ENCODE peak calls at places on chromosome 11, in four cellular contexts. One of them, this sample, is unnamed.

GRCh38 chr11:130088217-130088616 is 18.5 kb downstream of the APLP2 start:
- DNase-seq in A549: no peak
- DNase-seq in fibroblast of lung: no peak
- DNase-seq in cardiac muscle cell: no peak
- DNase-seq in this sample: no peak

GRCh38 chr11:16921019-16921418 is 93.2 kb downstream of the PLEKHA7 start:
- DNase-seq in cardiac muscle cell: no peak
- DNase-seq in A549: no peak
- DNase-seq in fibroblast of lung: no peak
- DNase-seq in this sample: no peak

GRCh38 chr11:26741036-26741435 is 19.2 kb upstream of the SLC5A12 start:
- DNase-seq in fibroblast of lung: peak; percentile 55
- DNase-seq in cardiac muscle cell: no peak
- DNase-seq in A549: no peak
- DNase-seq in this sample: no peak

GRCh38 chr11:11708256-11708655 is 86.5 kb upstream of the GALNT18 start:
- DNase-seq in fibroblast of lung: no peak
- DNase-seq in cardiac muscle cell: no peak
- DNase-seq in A549: no peak
- DNase-seq in this sample: no peak

GRCh38 chr11:95143106-95143681 is 53.5 kb downstream of the ENDOD1 start:
- DNase-seq in fibroblast of lung: no peak
- DNase-seq in A549: no peak
- DNase-seq in cardiac muscle cell: no peak
- DNase-seq in this sample: no peak

GRCh38 chr11:67996622-67997459 is 7.1 kb downstream of the UNC93B1 start:
- DNase-seq in fibroblast of lung: peak; percentile 46
- DNase-seq in A549: no peak
- DNase-seq in cardiac muscle cell: peak; percentile 75
- DNase-seq in this sample: no peak

GRCh38 chr11:35629914-35630313 is 11.7 kb downstream of the FJX1 start:
- DNase-seq in A549: peak; percentile 59
- DNase-seq in fibroblast of lung: peak; percentile 98
- DNase-seq in cardiac muscle cell: no peak
- DNase-seq in this sample: no peak

GRCh38 chr11:100887659-100888058 is 200.6 kb downstream of the ARHGAP42 start:
- DNase-seq in A549: no peak
- DNase-seq in cardiac muscle cell: no peak
- DNase-seq in fibroblast of lung: no peak
- DNase-seq in this sample: no peak

GRCh38 chr11:35344990-35345655 is 74.2 kb downstream of the SLC1A2 start:
- DNase-seq in cardiac muscle cell: no peak
- DNase-seq in fibroblast of lung: peak; percentile 43
- DNase-seq in A549: no peak
- DNase-seq in this sample: no peak

GRCh38 chr11:130314184-130314748 is 451 bp downstream of the ZBTB44 start:
- DNase-seq in A549: peak; percentile 29
- DNase-seq in fibroblast of lung: peak; percentile 29
- DNase-seq in cardiac muscle cell: peak; percentile 68
- DNase-seq in this sample: no peak

GRCh38 chr11:30653606-30654005 is 67.5 kb upstream of the MPPED2 start:
- DNase-seq in fibroblast of lung: peak; percentile 3
- DNase-seq in A549: no peak
- DNase-seq in cardiac muscle cell: no peak
- DNase-seq in this sample: no peak

GRCh38 chr11:79377399-79377798 is 63.4 kb downstream of the TENM4 start:
- DNase-seq in A549: no peak
- DNase-seq in fibroblast of lung: no peak
- DNase-seq in cardiac muscle cell: no peak
- DNase-seq in this sample: no peak

GRCh38 chr11:82960779-82961143 is 59.2 kb downstream of the DDIAS start:
- DNase-seq in A549: no peak
- DNase-seq in cardiac muscle cell: peak; percentile 10
- DNase-seq in fibroblast of lung: no peak
- DNase-seq in this sample: no peak

GRCh38 chr11:90753546-90753945 is 530.7 kb upstream of the CHORDC1 start:
- DNase-seq in A549: no peak
- DNase-seq in cardiac muscle cell: no peak
- DNase-seq in fibroblast of lung: no peak
- DNase-seq in this sample: no peak

GRCh38 chr11:76163289-76163880 is 42.9 kb downstream of the WNT11 start:
- DNase-seq in fibroblast of lung: no peak
- DNase-seq in cardiac muscle cell: no peak
- DNase-seq in A549: no peak
- DNase-seq in this sample: no peak

GRCh38 chr11:16960250-16960649 is 54.0 kb downstream of the PLEKHA7 start:
- DNase-seq in cardiac muscle cell: no peak
- DNase-seq in A549: no peak
- DNase-seq in fibroblast of lung: no peak
- DNase-seq in this sample: no peak

GRCh38 chr11:26150046-26150445 is 181.9 kb upstream of the ANO3 start:
- DNase-seq in cardiac muscle cell: no peak
- DNase-seq in fibroblast of lung: no peak
- DNase-seq in A549: no peak
- DNase-seq in this sample: no peak

GRCh38 chr11:110376711-110377324 is 52.9 kb upstream of the FDX1 start:
- DNase-seq in A549: peak; percentile 65
- DNase-seq in fibroblast of lung: peak; percentile 88
- DNase-seq in cardiac muscle cell: peak; percentile 94
- DNase-seq in this sample: peak; percentile 27

GRCh38 chr11:77147668-77148321 is 19.7 kb downstream of the MYO7A start:
- DNase-seq in A549: no peak
- DNase-seq in cardiac muscle cell: peak; percentile 24
- DNase-seq in fibroblast of lung: peak; percentile 28
- DNase-seq in this sample: peak; percentile 88

GRCh38 chr11:128697645-128698174 is 3.8 kb downstream of the FLI1 start:
- DNase-seq in cardiac muscle cell: no peak
- DNase-seq in fibroblast of lung: no peak
- DNase-seq in A549: no peak
- DNase-seq in this sample: no peak

GRCh38 chr11:128694618-128695481 is 978 bp downstream of the FLI1 start:
- DNase-seq in fibroblast of lung: peak; percentile 17
- DNase-seq in cardiac muscle cell: peak; percentile 13
- DNase-seq in A549: no peak
- DNase-seq in this sample: no peak

GRCh38 chr11:128696930-128697329 is 3.1 kb downstream of the FLI1 start:
- DNase-seq in A549: no peak
- DNase-seq in fibroblast of lung: no peak
- DNase-seq in cardiac muscle cell: no peak
- DNase-seq in this sample: no peak

GRCh38 chr11:128692750-128693578 is 908 bp upstream of the FLI1 start:
- DNase-seq in A549: no peak
- DNase-seq in cardiac muscle cell: no peak
- DNase-seq in fibroblast of lung: peak; percentile 37
- DNase-seq in this sample: no peak

DNA sequence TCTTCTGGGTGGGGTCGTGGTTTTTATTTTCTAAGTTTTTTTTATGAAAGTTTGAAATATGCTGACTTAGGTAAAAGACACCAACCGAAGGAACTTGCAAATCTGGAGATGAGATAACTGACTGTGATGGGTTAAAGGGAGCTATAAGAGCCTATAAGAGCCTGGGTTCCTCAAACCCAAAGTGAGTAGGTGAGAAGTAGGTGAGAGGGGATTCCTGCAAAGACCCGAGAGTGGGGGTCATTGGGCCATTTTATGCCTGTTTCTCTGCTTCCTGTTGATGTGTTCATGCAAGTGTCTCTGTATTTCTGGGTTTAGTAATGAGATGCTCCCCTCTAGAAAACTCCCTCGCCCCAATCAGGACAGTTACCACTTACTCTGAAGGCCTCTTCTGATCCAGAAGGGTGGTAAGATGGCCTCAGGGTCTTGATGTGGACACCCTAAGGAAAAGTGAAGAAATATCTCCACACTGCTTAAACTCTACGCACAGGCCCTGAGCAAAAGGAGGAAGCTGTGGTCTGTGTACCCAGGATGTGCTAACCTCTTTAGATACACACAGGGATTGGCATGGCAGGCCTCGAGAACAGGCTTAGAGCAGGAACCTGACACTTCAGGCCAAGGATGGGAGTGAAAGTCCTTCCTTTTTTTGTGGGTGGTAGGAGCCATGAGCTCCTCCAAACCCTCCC is 1.8 kb downstream of the FLI1 start:
- DNase-seq in cardiac muscle cell: no peak
- DNase-seq in fibroblast of lung: no peak
- DNase-seq in A549: no peak
- DNase-seq in this sample: peak; percentile 86
- H3K4me3 ChIP-seq in cardiac muscle cell: peak overlapping the region; percentile 24
- H3K4me3 ChIP-seq in fibroblast of lung: no peak overlapping the region
- H3K4me3 ChIP-seq in A549: no peak overlapping the region
- H3K4me3 ChIP-seq in this sample: peak overlapping the region; percentile 88

GRCh38 chr11:96290631-96291030 is 52.4 kb downstream of the MAML2 start:
- DNase-seq in A549: no peak
- DNase-seq in fibroblast of lung: no peak
- DNase-seq in cardiac muscle cell: no peak
- DNase-seq in this sample: no peak

GRCh38 chr11:96293583-96293982 is 49.4 kb downstream of the MAML2 start:
- DNase-seq in cardiac muscle cell: no peak
- DNase-seq in A549: no peak
- DNase-seq in fibroblast of lung: peak; percentile 45
- DNase-seq in this sample: no peak

GRCh38 chr11:96292291-96293010 is 50.5 kb downstream of the MAML2 start:
- DNase-seq in fibroblast of lung: no peak
- DNase-seq in A549: no peak
- DNase-seq in cardiac muscle cell: no peak
- DNase-seq in this sample: no peak

GRCh38 chr11:96293109-96293508 is 49.9 kb downstream of the MAML2 start:
- DNase-seq in A549: no peak
- DNase-seq in fibroblast of lung: no peak
- DNase-seq in cardiac muscle cell: no peak
- DNase-seq in this sample: no peak

DNA sequence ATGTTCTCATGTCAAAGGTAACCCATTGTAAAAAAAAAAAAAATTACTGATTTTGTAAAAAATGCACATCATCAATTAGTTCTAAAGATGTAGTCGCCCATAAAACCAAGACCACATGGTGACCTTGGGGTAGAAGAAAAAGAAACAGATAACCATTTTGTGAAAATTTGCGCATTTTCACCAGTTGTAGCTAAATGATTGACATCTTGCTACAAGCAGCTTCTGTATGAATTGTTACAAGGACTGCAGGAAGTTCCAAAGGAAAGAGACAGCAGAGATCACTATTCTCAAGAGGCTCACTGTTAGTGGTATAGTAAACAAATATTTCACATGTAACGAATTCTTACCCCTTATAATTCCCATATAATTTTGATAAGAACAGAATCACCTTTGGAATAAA is 48.7 kb downstream of the MAML2 start:
- DNase-seq in cardiac muscle cell: no peak
- DNase-seq in fibroblast of lung: no peak
- DNase-seq in A549: no peak
- DNase-seq in this sample: no peak
- H3K4me3 ChIP-seq in cardiac muscle cell: no peak overlapping the region
- H3K4me3 ChIP-seq in fibroblast of lung: no peak overlapping the region
- H3K4me3 ChIP-seq in A549: no peak overlapping the region
- H3K4me3 ChIP-seq in this sample: no peak overlapping the region

DNA sequence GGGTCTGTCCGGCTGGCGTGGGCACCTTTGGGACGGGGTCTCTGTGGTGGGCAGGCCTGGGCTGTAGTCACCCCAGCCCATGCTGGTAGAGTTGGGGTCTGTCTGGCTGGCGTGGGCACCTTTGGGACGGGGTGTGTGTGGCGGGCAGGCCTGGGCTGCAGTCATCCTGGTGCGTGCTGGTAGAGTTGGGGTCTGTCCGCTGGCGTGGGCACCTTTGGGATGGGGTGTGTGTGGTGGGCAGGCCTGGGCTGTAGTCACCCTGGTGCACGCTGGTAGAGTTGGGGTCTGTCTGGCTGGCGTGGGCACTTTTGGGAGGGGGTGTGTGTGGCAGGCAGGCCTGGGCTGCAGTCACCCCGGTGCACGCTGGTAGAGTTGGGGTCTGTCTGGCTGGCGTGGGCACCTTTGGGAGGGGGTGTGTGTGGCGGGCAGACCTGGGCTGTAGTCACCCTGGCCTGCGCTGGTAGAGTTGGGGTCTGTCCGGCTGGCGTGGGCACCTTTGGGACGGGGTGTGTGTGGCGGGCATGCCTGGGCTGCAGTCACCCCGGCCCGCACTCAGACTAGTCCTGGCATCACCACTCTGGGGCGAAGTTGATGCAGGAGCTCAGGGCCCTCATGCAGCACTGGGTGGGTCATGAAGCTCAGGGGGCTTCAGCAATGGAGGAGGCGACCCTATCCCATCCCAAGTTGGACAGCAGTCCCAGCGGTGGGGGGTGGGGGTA is 19.3 kb downstream of the PRR33 start:
- DNase-seq in cardiac muscle cell: no peak
- DNase-seq in fibroblast of lung: no peak
- DNase-seq in A549: no peak
- DNase-seq in this sample: no peak
- H3K4me3 ChIP-seq in cardiac muscle cell: no peak overlapping the region
- H3K4me3 ChIP-seq in fibroblast of lung: no peak overlapping the region
- H3K4me3 ChIP-seq in A549: no peak overlapping the region
- H3K4me3 ChIP-seq in this sample: no peak overlapping the region

GRCh38 chr11:119728226-119728626 is 774 bp downstream of the NECTIN1 start:
- DNase-seq in fibroblast of lung: no peak
- DNase-seq in A549: peak; percentile 37
- DNase-seq in cardiac muscle cell: peak; percentile 23
- DNase-seq in this sample: no peak

GRCh38 chr11:119727523-119728081 is 1.4 kb downstream of the NECTIN1 start:
- DNase-seq in cardiac muscle cell: peak; percentile 43
- DNase-seq in fibroblast of lung: no peak
- DNase-seq in A549: peak; percentile 51
- DNase-seq in this sample: no peak

GRCh38 chr11:119726150-119726553 is 2.8 kb downstream of the NECTIN1 start:
- DNase-seq in fibroblast of lung: no peak
- DNase-seq in cardiac muscle cell: no peak
- DNase-seq in A549: no peak
- DNase-seq in this sample: no peak

GRCh38 chr11:119724956-119725355 is 4.0 kb downstream of the NECTIN1 start:
- DNase-seq in A549: no peak
- DNase-seq in cardiac muscle cell: no peak
- DNase-seq in fibroblast of lung: no peak
- DNase-seq in this sample: no peak

DNA sequence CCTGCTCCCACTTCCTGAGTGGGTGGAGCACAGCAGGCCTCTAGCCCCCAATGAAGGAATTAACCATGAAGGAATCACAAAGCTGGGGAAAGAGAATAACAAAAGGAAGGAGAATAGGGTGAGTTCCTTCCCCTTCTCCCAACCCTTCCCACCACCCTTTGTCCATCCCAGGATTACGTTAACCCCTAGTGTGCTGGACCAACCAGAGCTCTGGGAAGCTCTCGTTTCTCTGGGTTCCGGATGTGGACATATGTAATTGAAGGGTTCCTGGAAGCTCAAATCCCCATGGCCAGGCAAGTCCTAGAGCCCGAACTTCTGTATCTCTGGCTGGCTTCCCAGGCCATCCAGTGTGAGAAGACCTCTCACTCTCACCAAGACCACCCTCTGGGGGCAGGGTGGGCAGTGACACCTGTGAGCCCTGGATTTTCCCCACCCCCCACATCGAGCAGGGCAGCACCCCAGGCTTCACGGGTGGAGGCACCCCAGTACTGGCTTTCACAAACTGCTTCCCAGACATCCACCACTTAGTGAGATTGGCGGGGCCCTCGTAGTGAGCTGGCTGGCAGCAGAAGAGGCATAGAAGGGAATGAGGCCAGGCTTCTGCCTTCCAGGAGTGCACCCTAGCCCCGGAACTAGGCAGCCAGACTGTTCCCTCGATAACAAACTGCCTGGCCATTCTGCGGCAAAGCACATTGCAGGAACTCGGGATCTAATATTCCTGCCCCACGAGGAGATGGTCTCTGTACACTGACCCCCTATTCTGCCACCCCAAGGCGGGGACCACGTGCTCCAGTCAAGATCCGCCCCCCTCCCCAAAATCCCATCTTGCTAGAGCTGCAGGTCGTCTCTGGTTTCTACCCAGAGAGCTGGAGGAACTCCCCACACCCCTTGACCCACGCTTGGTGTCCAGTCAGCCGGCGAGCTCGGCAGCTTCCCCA is 2.1 kb downstream of the NECTIN1 start:
- DNase-seq in cardiac muscle cell: no peak
- DNase-seq in fibroblast of lung: no peak
- DNase-seq in A549: no peak
- DNase-seq in this sample: no peak
- H3K4me3 ChIP-seq in cardiac muscle cell: peak overlapping the region; percentile 69
- H3K4me3 ChIP-seq in fibroblast of lung: peak overlapping the region; percentile 62
- H3K4me3 ChIP-seq in A549: peak overlapping the region; percentile 81
- H3K4me3 ChIP-seq in this sample: peak overlapping the region; percentile 62